ENCODE peak calls at places on chromosome 19, in five cellular contexts. One of them, this sample, is unnamed.

GRCh38 chr19:33698576-33699435 is 77.1 kb downstream of the CHST8 start:
- DNase-seq in heart right ventricle: no peak
- DNase-seq in Caco-2: no peak
- DNase-seq in left ventricle myocardium inferior: no peak
- DNase-seq in tibial nerve: no peak
- DNase-seq in this sample: no peak

GRCh38 chr19:42529248-42529764 is 1.0 kb upstream of the CEACAM1 start:
- DNase-seq in heart right ventricle: peak; percentile 46
- DNase-seq in Caco-2: peak; percentile 85
- DNase-seq in left ventricle myocardium inferior: peak; percentile 25
- DNase-seq in tibial nerve: peak; percentile 70
- DNase-seq in this sample: peak; percentile 81

GRCh38 chr19:38596057-38596981 is 21.4 kb downstream of the MAP4K1 start:
- DNase-seq in heart right ventricle: no peak
- DNase-seq in Caco-2: peak; percentile 87
- DNase-seq in left ventricle myocardium inferior: no peak
- DNase-seq in tibial nerve: no peak
- DNase-seq in this sample: peak; percentile 72

GRCh38 chr19:38401148-38401547 is 1.7 kb upstream of the FAM98C start:
- DNase-seq in heart right ventricle: no peak
- DNase-seq in Caco-2: no peak
- DNase-seq in left ventricle myocardium inferior: no peak
- DNase-seq in tibial nerve: no peak
- DNase-seq in this sample: no peak

GRCh38 chr19:30882411-30883005 is 466.7 kb downstream of the TSHZ3 start:
- DNase-seq in heart right ventricle: no peak
- DNase-seq in Caco-2: no peak
- DNase-seq in left ventricle myocardium inferior: no peak
- DNase-seq in tibial nerve: no peak
- DNase-seq in this sample: no peak

GRCh38 chr19:13619203-13619632 is 112.9 kb upstream of the CACNA1A start:
- DNase-seq in heart right ventricle: no peak
- DNase-seq in Caco-2: no peak
- DNase-seq in left ventricle myocardium inferior: no peak
- DNase-seq in tibial nerve: no peak
- DNase-seq in this sample: no peak

GRCh38 chr19:16330811-16331690 is 6.4 kb downstream of the KLF2 start:
- DNase-seq in heart right ventricle: no peak
- DNase-seq in Caco-2: no peak
- DNase-seq in left ventricle myocardium inferior: no peak
- DNase-seq in tibial nerve: no peak
- DNase-seq in this sample: no peak

GRCh38 chr19:19514881-19515763 is at the start of gene TSSK6:
- DNase-seq in heart right ventricle: no peak
- DNase-seq in Caco-2: no peak
- DNase-seq in left ventricle myocardium inferior: no peak
- DNase-seq in tibial nerve: no peak
- DNase-seq in this sample: no peak

GRCh38 chr19:28424662-28425430 is 788.1 kb downstream of the UQCRFS1 start:
- DNase-seq in heart right ventricle: no peak
- DNase-seq in Caco-2: no peak
- DNase-seq in left ventricle myocardium inferior: no peak
- DNase-seq in tibial nerve: no peak
- DNase-seq in this sample: no peak

GRCh38 chr19:22327321-22327720 is 41.1 kb downstream of the ZNF729 start:
- DNase-seq in heart right ventricle: no peak
- DNase-seq in Caco-2: no peak
- DNase-seq in left ventricle myocardium inferior: no peak
- DNase-seq in tibial nerve: no peak
- DNase-seq in this sample: no peak

GRCh38 chr19:42512743-42513304 is 15.5 kb downstream of the CEACAM1 start:
- DNase-seq in heart right ventricle: no peak
- DNase-seq in Caco-2: no peak
- DNase-seq in left ventricle myocardium inferior: no peak
- DNase-seq in tibial nerve: no peak
- DNase-seq in this sample: no peak

GRCh38 chr19:35944553-35944952 is 8.4 kb downstream of the LRFN3 start:
- DNase-seq in heart right ventricle: no peak
- DNase-seq in Caco-2: no peak
- DNase-seq in left ventricle myocardium inferior: no peak
- DNase-seq in tibial nerve: no peak
- DNase-seq in this sample: no peak

GRCh38 chr19:35942235-35942634 is 6.1 kb downstream of the LRFN3 start:
- DNase-seq in heart right ventricle: no peak
- DNase-seq in Caco-2: no peak
- DNase-seq in left ventricle myocardium inferior: no peak
- DNase-seq in tibial nerve: no peak
- DNase-seq in this sample: no peak

GRCh38 chr19:35945121-35945792 is 9.1 kb downstream of the LRFN3 start:
- DNase-seq in heart right ventricle: no peak
- DNase-seq in Caco-2: no peak
- DNase-seq in left ventricle myocardium inferior: no peak
- DNase-seq in tibial nerve: no peak
- DNase-seq in this sample: no peak

GRCh38 chr19:35946203-35946602 is 10.0 kb downstream of the LRFN3 start:
- DNase-seq in heart right ventricle: no peak
- DNase-seq in Caco-2: no peak
- DNase-seq in left ventricle myocardium inferior: no peak
- DNase-seq in tibial nerve: no peak
- DNase-seq in this sample: no peak

DNA sequence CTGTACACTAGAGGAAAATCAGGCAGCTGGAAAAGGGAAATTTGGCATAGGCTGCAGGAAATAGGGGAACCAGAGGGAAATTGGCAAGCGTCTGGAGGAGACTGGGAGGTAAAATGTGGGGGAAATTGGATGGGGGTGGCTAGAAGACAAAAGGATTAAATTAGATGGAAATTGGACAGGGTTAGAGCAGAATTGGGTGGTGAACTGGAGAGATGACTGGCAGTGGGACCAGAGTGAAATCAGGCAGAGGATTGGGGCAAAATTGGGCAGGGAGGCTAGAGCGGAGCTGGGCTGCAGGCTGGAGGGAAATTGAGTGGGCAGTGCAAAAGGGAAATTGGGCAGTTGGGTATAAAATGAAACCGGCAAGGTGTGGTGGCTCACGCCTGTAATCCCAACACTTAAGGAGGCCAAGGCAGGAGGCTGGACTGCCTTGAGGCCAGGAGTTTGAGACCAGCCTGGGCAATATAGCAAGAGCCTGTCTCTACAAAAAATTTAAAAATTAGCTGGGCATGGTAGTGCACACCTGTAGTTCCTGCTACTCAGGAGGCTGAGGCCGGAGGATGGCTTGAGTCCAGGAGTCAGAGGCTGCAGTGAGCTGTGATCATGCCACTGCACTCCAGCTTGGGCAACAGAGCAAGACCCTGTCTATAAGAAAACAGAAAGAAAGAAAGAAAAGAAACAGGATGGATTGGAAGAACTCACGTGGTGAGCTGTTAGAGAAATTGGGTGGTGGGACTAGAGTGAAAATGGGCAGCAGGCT is 7.5 kb downstream of the LRFN3 start:
- DNase-seq in heart right ventricle: no peak
- DNase-seq in Caco-2: no peak
- DNase-seq in left ventricle myocardium inferior: no peak
- DNase-seq in tibial nerve: no peak
- DNase-seq in this sample: no peak
- H3K4me3 ChIP-seq in heart right ventricle: no peak overlapping the region
- H3K4me3 ChIP-seq in Caco-2: no peak overlapping the region
- H3K4me3 ChIP-seq in left ventricle myocardium inferior: no peak overlapping the region
- H3K4me3 ChIP-seq in tibial nerve: no peak overlapping the region
- H3K4me3 ChIP-seq in this sample: no peak overlapping the region

GRCh38 chr19:4760285-4760650 is 31.3 kb upstream of the FEM1A start:
- DNase-seq in heart right ventricle: no peak
- DNase-seq in Caco-2: no peak
- DNase-seq in left ventricle myocardium inferior: no peak
- DNase-seq in tibial nerve: no peak
- DNase-seq in this sample: no peak
- H3K4me3 ChIP-seq in heart right ventricle: peak overlapping the region; percentile 50
- H3K4me3 ChIP-seq in Caco-2: peak overlapping the region; percentile 54
- H3K4me3 ChIP-seq in left ventricle myocardium inferior: peak overlapping the region; percentile 58
- H3K4me3 ChIP-seq in tibial nerve: peak overlapping the region; percentile 32
- H3K4me3 ChIP-seq in this sample: peak overlapping the region; percentile 22

GRCh38 chr19:2524840-2525723 is 49.2 kb downstream of the GADD45B start:
- DNase-seq in heart right ventricle: no peak
- DNase-seq in Caco-2: peak; percentile 49
- DNase-seq in left ventricle myocardium inferior: peak; percentile 42
- DNase-seq in tibial nerve: no peak
- DNase-seq in this sample: peak; percentile 40
- H3K4me3 ChIP-seq in heart right ventricle: peak overlapping the region; percentile 30
- H3K4me3 ChIP-seq in Caco-2: peak overlapping the region; percentile 9
- H3K4me3 ChIP-seq in left ventricle myocardium inferior: peak overlapping the region; percentile 44
- H3K4me3 ChIP-seq in tibial nerve: no peak overlapping the region
- H3K4me3 ChIP-seq in this sample: peak overlapping the region; percentile 18

GRCh38 chr19:55464669-55465068 is at the start of gene C19orf85:
- DNase-seq in heart right ventricle: no peak
- DNase-seq in Caco-2: no peak
- DNase-seq in left ventricle myocardium inferior: no peak
- DNase-seq in tibial nerve: no peak
- DNase-seq in this sample: no peak
- H3K4me3 ChIP-seq in heart right ventricle: no peak within 1 kb of the TSS
- H3K4me3 ChIP-seq in Caco-2: no peak within 1 kb of the TSS
- H3K4me3 ChIP-seq in left ventricle myocardium inferior: no peak within 1 kb of the TSS
- H3K4me3 ChIP-seq in tibial nerve: no peak within 1 kb of the TSS
- H3K4me3 ChIP-seq in this sample: no peak within 1 kb of the TSS

GRCh38 chr19:14719162-14719561 is 29.3 kb downstream of the ZNF333 start:
- DNase-seq in heart right ventricle: no peak
- DNase-seq in Caco-2: no peak
- DNase-seq in left ventricle myocardium inferior: no peak
- DNase-seq in tibial nerve: no peak
- DNase-seq in this sample: no peak
- H3K4me3 ChIP-seq in heart right ventricle: no peak overlapping the region
- H3K4me3 ChIP-seq in Caco-2: no peak overlapping the region
- H3K4me3 ChIP-seq in left ventricle myocardium inferior: no peak overlapping the region
- H3K4me3 ChIP-seq in tibial nerve: no peak overlapping the region
- H3K4me3 ChIP-seq in this sample: no peak overlapping the region

DNA sequence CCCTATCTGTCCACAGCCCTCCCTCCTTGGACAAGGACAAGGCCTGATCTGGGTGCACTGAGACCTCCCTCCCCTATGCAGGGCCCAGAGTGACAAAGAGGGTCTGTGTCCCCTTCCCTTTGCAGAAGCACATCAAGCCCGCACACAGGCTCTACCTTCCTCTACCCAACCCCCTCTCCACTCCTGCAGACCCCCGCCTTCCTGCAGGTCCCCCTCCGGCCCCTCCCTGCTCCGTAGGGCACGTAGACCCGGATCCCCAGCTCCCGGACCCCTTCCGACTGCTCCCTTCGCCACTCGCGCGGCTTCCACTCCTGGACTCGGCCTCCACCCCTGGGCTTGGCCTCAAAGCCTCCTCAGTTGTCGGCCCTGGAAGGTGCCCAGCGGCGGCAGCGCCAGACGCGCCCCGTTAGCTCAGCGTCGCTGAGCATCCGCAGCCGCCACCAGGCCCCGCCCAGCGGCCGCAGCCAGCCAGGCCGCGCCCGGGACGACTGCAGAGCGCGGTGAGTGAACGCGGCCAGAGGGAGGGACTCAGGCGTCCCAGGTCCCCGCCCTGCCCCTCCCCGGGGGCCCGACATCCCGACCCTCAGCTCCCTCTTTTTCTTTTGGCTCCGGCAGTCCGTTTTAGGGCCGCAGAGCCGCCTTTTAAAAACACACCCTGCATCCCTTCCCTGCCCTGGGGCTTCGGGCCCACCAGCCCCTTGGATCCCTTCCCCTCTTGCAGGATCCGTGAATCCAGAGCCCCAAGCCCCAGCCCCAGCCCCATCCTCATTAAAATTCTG is 1.6 kb upstream of the MYADM start:
- DNase-seq in heart right ventricle: peak; percentile 88
- DNase-seq in Caco-2: peak; percentile 71
- DNase-seq in left ventricle myocardium inferior: peak; percentile 88
- DNase-seq in tibial nerve: no peak
- DNase-seq in this sample: peak; percentile 71
- H3K4me3 ChIP-seq in heart right ventricle: peak overlapping the region; percentile 78
- H3K4me3 ChIP-seq in Caco-2: peak overlapping the region; percentile 32
- H3K4me3 ChIP-seq in left ventricle myocardium inferior: peak overlapping the region; percentile 82
- H3K4me3 ChIP-seq in tibial nerve: peak overlapping the region; percentile 70
- H3K4me3 ChIP-seq in this sample: peak overlapping the region; percentile 95

DNA sequence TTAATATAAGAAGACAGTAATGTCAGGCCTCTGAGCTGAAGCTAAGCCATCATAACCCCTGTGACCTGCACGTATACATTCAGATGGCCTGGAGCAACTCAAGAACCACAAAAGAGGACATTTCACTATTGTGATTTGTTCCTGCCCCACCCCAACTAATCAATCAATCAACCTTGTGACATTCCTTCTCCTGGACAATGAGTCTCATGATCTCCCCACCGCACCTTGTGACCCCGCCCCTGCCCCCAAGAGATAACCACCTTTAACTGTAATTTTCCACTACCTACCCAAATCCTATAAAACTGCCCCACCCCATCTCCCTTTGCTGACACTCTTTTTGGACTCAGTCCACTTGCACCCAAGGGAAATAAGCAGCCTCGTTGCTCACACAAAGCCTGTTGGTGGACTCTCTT is 14.1 kb downstream of the CD70 start:
- DNase-seq in heart right ventricle: no peak
- DNase-seq in Caco-2: no peak
- DNase-seq in left ventricle myocardium inferior: no peak
- DNase-seq in tibial nerve: no peak
- DNase-seq in this sample: no peak
- H3K4me3 ChIP-seq in heart right ventricle: no peak overlapping the region
- H3K4me3 ChIP-seq in Caco-2: no peak overlapping the region
- H3K4me3 ChIP-seq in left ventricle myocardium inferior: no peak overlapping the region
- H3K4me3 ChIP-seq in tibial nerve: no peak overlapping the region
- H3K4me3 ChIP-seq in this sample: no peak overlapping the region

GRCh38 chr19:10192922-10193321 is 1.8 kb downstream of the DNMT1 start:
- DNase-seq in heart right ventricle: no peak
- DNase-seq in Caco-2: no peak
- DNase-seq in left ventricle myocardium inferior: no peak
- DNase-seq in tibial nerve: no peak
- DNase-seq in this sample: no peak

GRCh38 chr19:10187315-10187714 is 7.4 kb downstream of the DNMT1 start:
- DNase-seq in heart right ventricle: no peak
- DNase-seq in Caco-2: no peak
- DNase-seq in left ventricle myocardium inferior: no peak
- DNase-seq in tibial nerve: no peak
- DNase-seq in this sample: no peak

GRCh38 chr19:10193666-10194499 is 870 bp downstream of the DNMT1 start:
- DNase-seq in heart right ventricle: no peak
- DNase-seq in Caco-2: no peak
- DNase-seq in left ventricle myocardium inferior: no peak
- DNase-seq in tibial nerve: peak; percentile 9
- DNase-seq in this sample: no peak

GRCh38 chr19:10191347-10191746 is 3.4 kb downstream of the DNMT1 start:
- DNase-seq in heart right ventricle: no peak
- DNase-seq in Caco-2: peak; percentile 18
- DNase-seq in left ventricle myocardium inferior: no peak
- DNase-seq in tibial nerve: peak; percentile 51
- DNase-seq in this sample: peak; percentile 76

GRCh38 chr19:10189631-10190425 is 4.9 kb downstream of the DNMT1 start:
- DNase-seq in heart right ventricle: no peak
- DNase-seq in Caco-2: no peak
- DNase-seq in left ventricle myocardium inferior: no peak
- DNase-seq in tibial nerve: no peak
- DNase-seq in this sample: no peak
- H3K4me3 ChIP-seq in heart right ventricle: no peak overlapping the region
- H3K4me3 ChIP-seq in Caco-2: no peak overlapping the region
- H3K4me3 ChIP-seq in left ventricle myocardium inferior: no peak overlapping the region
- H3K4me3 ChIP-seq in tibial nerve: no peak overlapping the region
- H3K4me3 ChIP-seq in this sample: no peak overlapping the region

GRCh38 chr19:8525401-8525684 is 11.4 kb upstream of the ZNF414 start:
- DNase-seq in heart right ventricle: no peak
- DNase-seq in Caco-2: no peak
- DNase-seq in left ventricle myocardium inferior: no peak
- DNase-seq in tibial nerve: no peak
- DNase-seq in this sample: no peak
- H3K4me3 ChIP-seq in heart right ventricle: peak overlapping the region; percentile 95
- H3K4me3 ChIP-seq in Caco-2: peak overlapping the region; percentile 31
- H3K4me3 ChIP-seq in left ventricle myocardium inferior: peak overlapping the region; percentile 79
- H3K4me3 ChIP-seq in tibial nerve: peak overlapping the region; percentile 39
- H3K4me3 ChIP-seq in this sample: peak overlapping the region; percentile 64